ENCODE peak calls at places on chromosomes 6 and 20, in six cellular contexts. One of them, this sample, is unnamed.

GRCh38 chr20:9110365-9110764 is 41.5 kb downstream of the PLCB4 start:
- DNase-seq in heart left ventricle: no peak
- DNase-seq in IMR-90: peak
- DNase-seq in Peyer's patch: no peak
- DNase-seq in K562: no peak
- DNase-seq in gastrocnemius medialis: no peak
- DNase-seq in this sample: no peak

GRCh38 chr6:150028799-150029198 is 3.5 kb upstream of the RAET1L start:
- DNase-seq in heart left ventricle: no peak
- DNase-seq in IMR-90: no peak
- DNase-seq in Peyer's patch: no peak
- DNase-seq in K562: no peak
- DNase-seq in gastrocnemius medialis: no peak
- DNase-seq in this sample: no peak

GRCh38 chr20:19761853-19762252 is 3.8 kb downstream of the RIN2 start:
- DNase-seq in heart left ventricle: no peak
- DNase-seq in IMR-90: no peak
- DNase-seq in Peyer's patch: no peak
- DNase-seq in K562: no peak
- DNase-seq in gastrocnemius medialis: no peak
- DNase-seq in this sample: no peak

GRCh38 chr6:131061041-131061770 is 1.8 kb downstream of the EPB41L2 start:
- DNase-seq in heart left ventricle: no peak
- DNase-seq in IMR-90: peak
- DNase-seq in Peyer's patch: no peak
- DNase-seq in K562: no peak
- DNase-seq in gastrocnemius medialis: no peak
- DNase-seq in this sample: no peak

GRCh38 chr6:218153-219018 is 73.9 kb upstream of the DUSP22 start:
- DNase-seq in heart left ventricle: no peak
- DNase-seq in IMR-90: no peak
- DNase-seq in Peyer's patch: no peak
- DNase-seq in K562: no peak
- DNase-seq in gastrocnemius medialis: no peak
- DNase-seq in this sample: no peak

GRCh38 chr6:83127976-83128375 is 60.5 kb downstream of the DOP1A start:
- DNase-seq in heart left ventricle: no peak
- DNase-seq in IMR-90: peak
- DNase-seq in Peyer's patch: no peak
- DNase-seq in K562: no peak
- DNase-seq in gastrocnemius medialis: no peak
- DNase-seq in this sample: no peak

GRCh38 chr20:2521369-2522305 is 12.9 kb upstream of the ZNF343 start:
- DNase-seq in heart left ventricle: peak
- DNase-seq in IMR-90: peak
- DNase-seq in Peyer's patch: no peak
- DNase-seq in K562: peak
- DNase-seq in gastrocnemius medialis: no peak
- DNase-seq in this sample: peak

GRCh38 chr20:10250902-10251301 is 32.3 kb downstream of the SNAP25 start:
- DNase-seq in heart left ventricle: no peak
- DNase-seq in IMR-90: no peak
- DNase-seq in Peyer's patch: no peak
- DNase-seq in K562: no peak
- DNase-seq in gastrocnemius medialis: no peak
- DNase-seq in this sample: no peak

GRCh38 chr20:64116016-64116415 is 8.7 kb upstream of the NPBWR2 start:
- DNase-seq in heart left ventricle: no peak
- DNase-seq in IMR-90: no peak
- DNase-seq in Peyer's patch: peak
- DNase-seq in K562: no peak
- DNase-seq in gastrocnemius medialis: no peak
- DNase-seq in this sample: no peak

GRCh38 chr20:25685276-25686080 is 11.2 kb downstream of the ZNF337 start:
- DNase-seq in heart left ventricle: no peak
- DNase-seq in IMR-90: no peak
- DNase-seq in Peyer's patch: no peak
- DNase-seq in K562: no peak
- DNase-seq in gastrocnemius medialis: no peak
- DNase-seq in this sample: no peak

DNA sequence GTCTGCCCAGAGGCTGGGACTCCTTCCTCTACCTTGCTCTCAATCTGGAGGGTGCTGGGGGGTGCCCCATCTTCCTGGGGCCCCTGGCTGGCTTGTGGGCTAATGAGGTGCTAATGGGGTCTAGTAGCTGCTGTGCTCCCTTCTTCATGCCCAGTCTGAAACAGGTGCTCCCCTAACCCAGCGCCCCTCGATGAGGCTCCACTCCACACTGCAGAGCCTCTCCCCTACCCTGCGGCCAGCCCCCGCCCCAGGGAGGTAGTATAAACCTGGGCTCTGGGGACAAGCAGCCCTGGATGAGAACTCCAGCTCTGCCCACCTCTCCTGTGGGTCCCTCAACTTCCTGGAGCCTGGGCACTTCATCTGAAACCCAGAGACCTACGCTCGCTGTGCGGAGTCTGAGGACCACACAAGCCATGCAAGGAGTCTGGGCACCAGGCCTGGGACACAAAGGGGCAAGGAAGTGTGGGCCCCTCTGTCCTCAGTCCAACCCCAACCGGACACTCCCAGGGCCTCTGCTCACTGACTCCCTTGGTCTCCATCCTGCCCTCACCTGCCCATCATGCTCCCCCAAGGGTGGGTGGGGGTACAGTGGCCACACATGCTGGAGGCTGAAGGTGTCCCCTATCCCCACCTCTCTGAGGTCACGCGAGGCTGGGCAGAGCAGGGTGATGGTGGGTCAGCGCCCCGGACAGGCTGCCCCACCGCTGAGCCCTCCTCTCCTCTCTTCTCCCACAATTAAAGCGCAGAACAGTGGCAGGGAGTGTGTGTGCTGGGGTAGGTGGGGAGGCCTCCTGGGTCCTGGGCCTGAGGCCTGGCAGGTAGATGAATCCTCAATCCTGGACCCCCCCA is 6.2 kb downstream of the RPL10A start:
- DNase-seq in heart left ventricle: no peak
- DNase-seq in IMR-90: no peak
- DNase-seq in Peyer's patch: no peak
- DNase-seq in K562: no peak
- DNase-seq in gastrocnemius medialis: no peak
- DNase-seq in this sample: no peak
- TF ChIP-seq POLR2A in heart left ventricle: no peak
- TF ChIP-seq POLR2A in IMR-90: no peak
- TF ChIP-seq POLR2A in Peyer's patch: no peak
- TF ChIP-seq POLR2A in K562: peak
- TF ChIP-seq POLR2A in gastrocnemius medialis: no peak
- TF ChIP-seq POLR2A in this sample: no peak

GRCh38 chr6:154590770-154591169 is 80.3 kb upstream of the CNKSR3 start:
- DNase-seq in heart left ventricle: no peak
- DNase-seq in IMR-90: no peak
- DNase-seq in Peyer's patch: no peak
- DNase-seq in K562: no peak
- DNase-seq in gastrocnemius medialis: no peak
- DNase-seq in this sample: peak

GRCh38 chr6:154594474-154595198 is 84.2 kb upstream of the CNKSR3 start:
- DNase-seq in heart left ventricle: no peak
- DNase-seq in IMR-90: no peak
- DNase-seq in Peyer's patch: no peak
- DNase-seq in K562: no peak
- DNase-seq in gastrocnemius medialis: no peak
- DNase-seq in this sample: no peak

GRCh38 chr6:154591220-154591619 is 80.7 kb upstream of the CNKSR3 start:
- DNase-seq in heart left ventricle: no peak
- DNase-seq in IMR-90: no peak
- DNase-seq in Peyer's patch: no peak
- DNase-seq in K562: no peak
- DNase-seq in gastrocnemius medialis: no peak
- DNase-seq in this sample: no peak

GRCh38 chr6:154593122-154593521 is 82.6 kb upstream of the CNKSR3 start:
- DNase-seq in heart left ventricle: peak
- DNase-seq in IMR-90: no peak
- DNase-seq in Peyer's patch: no peak
- DNase-seq in K562: peak
- DNase-seq in gastrocnemius medialis: no peak
- DNase-seq in this sample: peak

GRCh38 chr6:154592199-154592860 is 81.8 kb upstream of the CNKSR3 start:
- DNase-seq in heart left ventricle: no peak
- DNase-seq in IMR-90: no peak
- DNase-seq in Peyer's patch: no peak
- DNase-seq in K562: no peak
- DNase-seq in gastrocnemius medialis: no peak
- DNase-seq in this sample: peak
- H3K27ac ChIP-seq in heart left ventricle: peak
- H3K27ac ChIP-seq in IMR-90: no peak
- H3K27ac ChIP-seq in Peyer's patch: no peak
- H3K27ac ChIP-seq in K562: peak
- H3K27ac ChIP-seq in gastrocnemius medialis: no peak
- H3K27ac ChIP-seq in this sample: peak

GRCh38 chr6:80742481-80742880 is 636.0 kb downstream of the BCKDHB start:
- DNase-seq in heart left ventricle: peak
- DNase-seq in IMR-90: peak
- DNase-seq in Peyer's patch: no peak
- DNase-seq in K562: no peak
- DNase-seq in gastrocnemius medialis: no peak
- DNase-seq in this sample: no peak
- TF ChIP-seq CTCF in heart left ventricle: peak
- TF ChIP-seq CTCF in IMR-90: peak
- TF ChIP-seq CTCF in Peyer's patch: no peak
- TF ChIP-seq CTCF in K562: no peak
- TF ChIP-seq CTCF in gastrocnemius medialis: no peak
- TF ChIP-seq CTCF in this sample: peak

DNA sequence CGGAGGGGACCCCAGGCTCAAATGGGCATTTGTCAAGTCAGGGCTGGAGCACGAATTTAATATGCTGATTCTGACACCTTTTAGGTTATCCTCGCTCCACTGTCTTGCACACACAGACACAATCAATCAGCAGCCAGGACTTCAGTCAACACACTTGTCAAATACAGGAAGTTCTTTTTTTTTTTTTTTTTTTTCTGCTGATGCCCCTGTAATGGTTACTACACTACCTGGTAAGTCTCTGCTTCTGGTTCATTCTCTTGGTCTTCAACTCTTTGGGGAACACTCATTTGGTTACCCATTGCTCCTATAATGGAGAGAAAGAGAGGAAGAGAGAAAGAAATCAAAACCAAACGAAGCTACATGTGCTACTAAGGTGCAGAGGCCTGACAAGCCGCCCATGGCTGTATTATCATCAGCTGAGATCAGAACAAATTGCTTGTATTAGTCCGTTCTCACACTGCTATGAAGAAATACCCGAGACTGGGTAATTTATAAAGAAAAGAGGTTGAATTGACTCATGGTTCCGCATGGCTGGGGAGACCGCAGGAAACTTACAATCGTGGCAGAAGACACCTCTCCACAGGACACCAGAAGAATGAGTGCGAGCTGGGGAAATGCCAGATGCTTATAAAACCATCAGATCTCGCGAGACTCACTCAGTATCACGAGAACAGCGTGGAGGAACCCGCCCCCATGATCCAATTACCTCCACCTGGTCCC is 11.8 kb downstream of the BCAS1 start:
- DNase-seq in heart left ventricle: no peak
- DNase-seq in IMR-90: no peak
- DNase-seq in Peyer's patch: no peak
- DNase-seq in K562: no peak
- DNase-seq in gastrocnemius medialis: no peak
- DNase-seq in this sample: no peak
- TF ChIP-seq POLR2A in heart left ventricle: no peak
- TF ChIP-seq POLR2A in IMR-90: no peak
- TF ChIP-seq POLR2A in Peyer's patch: no peak
- TF ChIP-seq POLR2A in K562: peak
- TF ChIP-seq POLR2A in gastrocnemius medialis: no peak
- TF ChIP-seq POLR2A in this sample: no peak

DNA sequence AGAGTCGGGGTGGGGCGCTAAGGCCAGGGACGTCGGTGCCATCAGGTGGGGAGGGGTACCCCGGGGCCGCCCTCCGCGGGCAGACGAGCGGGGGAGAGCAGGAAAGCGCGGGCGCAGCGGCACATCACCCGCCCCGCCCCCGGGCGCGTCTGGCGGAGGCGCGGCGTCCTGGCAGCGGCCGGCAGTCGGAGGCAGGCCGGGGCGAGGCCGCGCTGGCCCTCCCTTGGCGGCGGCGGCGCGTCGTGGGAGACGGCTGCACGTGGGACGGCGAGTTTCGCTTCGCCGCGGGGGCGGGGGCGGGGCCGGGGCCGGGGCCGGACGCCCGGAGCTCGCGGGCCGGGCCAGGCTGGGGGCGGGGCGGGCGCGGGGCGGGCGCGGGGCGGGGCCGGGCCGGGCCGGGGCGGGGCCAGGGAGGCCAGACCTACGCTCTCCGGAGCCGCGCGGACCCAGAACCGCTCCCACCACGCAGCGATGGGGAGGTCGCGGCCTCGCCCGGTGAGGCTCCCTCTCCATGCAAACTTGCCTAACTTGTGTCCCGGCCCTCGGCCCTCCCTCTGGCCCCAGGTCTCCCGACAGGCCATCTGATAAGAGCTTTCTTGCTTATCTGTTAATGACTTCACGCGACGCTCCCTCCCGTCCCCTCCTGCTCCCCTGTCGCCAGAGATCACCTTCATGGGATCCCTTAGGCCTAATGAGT is 12.5 kb downstream of the ITPR3 start:
- DNase-seq in heart left ventricle: peak
- DNase-seq in IMR-90: peak
- DNase-seq in Peyer's patch: peak
- DNase-seq in K562: peak
- DNase-seq in gastrocnemius medialis: peak
- DNase-seq in this sample: peak
- H3K27ac ChIP-seq in heart left ventricle: no peak
- H3K27ac ChIP-seq in IMR-90: no peak
- H3K27ac ChIP-seq in Peyer's patch: peak
- H3K27ac ChIP-seq in K562: no peak
- H3K27ac ChIP-seq in gastrocnemius medialis: peak
- H3K27ac ChIP-seq in this sample: no peak

DNA sequence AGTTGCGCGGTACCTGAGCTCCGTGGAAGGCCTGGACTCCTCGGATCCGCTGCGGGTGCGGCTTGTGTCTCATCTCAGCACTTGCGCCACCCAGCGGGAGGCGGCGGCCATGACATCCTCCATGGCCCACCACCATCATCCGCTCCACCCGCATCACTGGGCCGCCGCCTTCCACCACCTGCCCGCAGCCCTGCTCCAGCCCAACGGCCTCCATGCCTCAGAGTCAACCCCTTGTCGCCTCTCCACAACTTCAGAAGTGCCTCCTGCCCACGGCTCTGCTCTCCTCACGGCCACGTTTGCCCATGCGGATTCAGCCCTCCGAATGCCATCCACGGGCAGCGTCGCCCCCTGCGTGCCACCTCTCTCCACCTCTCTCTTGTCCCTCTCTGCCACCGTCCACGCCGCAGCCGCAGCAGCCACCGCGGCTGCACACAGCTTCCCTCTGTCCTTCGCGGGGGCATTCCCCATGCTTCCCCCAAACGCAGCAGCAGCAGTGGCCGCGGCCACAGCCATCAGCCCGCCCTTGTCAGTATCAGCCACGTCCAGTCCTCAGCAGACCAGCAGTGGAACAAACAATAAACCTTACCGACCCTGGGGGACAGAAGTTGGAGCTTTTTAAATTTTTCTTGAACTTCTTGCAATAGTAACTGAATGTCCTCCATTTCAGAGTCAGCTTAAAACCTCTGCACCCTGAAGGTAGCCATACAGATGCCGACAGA is 9.9 kb downstream of the HEY2 start:
- DNase-seq in heart left ventricle: no peak
- DNase-seq in IMR-90: no peak
- DNase-seq in Peyer's patch: no peak
- DNase-seq in K562: peak
- DNase-seq in gastrocnemius medialis: no peak
- DNase-seq in this sample: no peak
- TF ChIP-seq CTCF in heart left ventricle: no peak
- TF ChIP-seq CTCF in IMR-90: no peak
- TF ChIP-seq CTCF in Peyer's patch: no peak
- TF ChIP-seq CTCF in K562: peak
- TF ChIP-seq CTCF in gastrocnemius medialis: no peak
- TF ChIP-seq CTCF in this sample: no peak